ENCODE peak calls at places on chromosome 16, in four cellular contexts. Q, J, F and V are unnamed samples.
A peak's percentile ranks its signal among the peaks of the same experiment; 100 is the strongest.

GRCh38 chr16:4263504-4264436 is 9.1 kb downstream of the TFAP4 start:
- DNase-seq in Q (peak; percentile 80), J (no peak), F (peak; percentile 92), V (peak; percentile 86)

GRCh38 chr16:89970011-89970410 is 21.5 kb downstream of the DEF8 start:
- DNase-seq in Q (no peak), J (no peak), F (no peak), V (no peak)

GRCh38 chr16:87713469-87714229 is 52.1 kb downstream of the KLHDC4 start:
- DNase-seq in Q (no peak), J (no peak), F (no peak), V (no peak)

GRCh38 chr16:17379121-17379571 is 91.6 kb downstream of the XYLT1 start:
- DNase-seq in Q (no peak), J (no peak), F (peak; percentile 25), V (no peak)

GRCh38 chr16:14050297-14051027 is 20.7 kb upstream of the MRTFB start:
- DNase-seq in Q (no peak), J (no peak), F (peak; percentile 18), V (no peak)

GRCh38 chr16:933581-933980 is 37.2 kb downstream of the LMF1 start:
- DNase-seq in Q (peak; percentile 43), J (no peak), F (no peak), V (no peak)

GRCh38 chr16:17328971-17329370 is 141.8 kb downstream of the XYLT1 start:
- DNase-seq in Q (no peak), J (peak; percentile 80), F (no peak), V (no peak)

GRCh38 chr16:48347980-48348379 is 37.2 kb downstream of the SIAH1 start:
- DNase-seq in Q (no peak), J (no peak), F (no peak), V (no peak)

GRCh38 chr16:55323637-55324490 is at the start of gene IRX6:
- DNase-seq in Q (peak; percentile 62), J (no peak), F (no peak), V (peak; percentile 8)

GRCh38 chr16:3915438-3916250 is 35.1 kb upstream of the CREBBP start:
- DNase-seq in Q (no peak), J (no peak), F (no peak), V (no peak)

GRCh38 chr16:67865318-67865717 is 7.5 kb upstream of the EDC4 start:
- DNase-seq in Q (no peak), J (no peak), F (peak; percentile 53), V (no peak)
- TF ChIP-seq CTCF in Q (no peak), J (peak; percentile 48), F (peak; percentile 46), V (no peak)

GRCh38 chr16:10620120-10620519 is 39.7 kb upstream of the EMP2 start:
- DNase-seq in Q (no peak), J (no peak), F (no peak), V (no peak)
- H3K4me3 ChIP-seq in Q (no peak overlapping the region), J (peak overlapping the region; percentile 30), F (no peak overlapping the region), V (no peak overlapping the region)

GRCh38 chr16:88830783-88831182 is 19.1 kb upstream of the APRT start:
- DNase-seq in Q (peak; percentile 45), J (no peak), F (no peak), V (no peak)

GRCh38 chr16:88826070-88826840 is 14.5 kb upstream of the APRT start:
- DNase-seq in Q (peak; percentile 74), J (no peak), F (no peak), V (peak; percentile 85)

GRCh38 chr16:88830250-88830649 is 18.5 kb upstream of the APRT start:
- DNase-seq in Q (no peak), J (no peak), F (no peak), V (peak; percentile 50)

GRCh38 chr16:88827727-88828126 is 16.0 kb upstream of the APRT start:
- DNase-seq in Q (peak; percentile 60), J (no peak), F (no peak), V (no peak)

DNA sequence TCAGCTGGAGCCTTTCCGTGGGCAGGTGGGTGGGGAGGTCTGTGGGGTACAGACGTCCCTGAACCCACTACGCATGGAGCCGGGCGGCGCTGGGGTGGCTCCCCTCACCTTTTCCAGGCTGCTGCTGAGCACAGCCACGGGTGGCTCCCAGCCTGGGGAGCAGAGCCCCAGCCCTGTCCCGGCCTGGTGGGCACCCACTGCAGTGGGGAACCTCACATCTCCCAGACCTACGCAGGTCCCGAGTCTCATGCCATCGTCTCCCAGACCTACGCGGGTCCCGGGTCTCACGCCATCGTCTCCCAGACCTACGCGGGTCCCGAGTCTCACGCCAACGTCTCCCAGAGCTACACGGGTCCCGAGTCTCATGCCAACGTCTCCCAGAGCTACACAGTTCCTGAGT is 17.0 kb upstream of the APRT start:
- DNase-seq in Q (peak; percentile 66), J (no peak), F (no peak), V (no peak)
- TF ChIP-seq CTCF in Q (no peak), J (no peak), F (no peak), V (no peak)

GRCh38 chr16:65832269-65832668 is 534.2 kb upstream of the CDH5 start:
- DNase-seq in Q (no peak), J (no peak), F (no peak), V (no peak)
- H3K4me3 ChIP-seq in Q (no peak overlapping the region), J (no peak overlapping the region), F (no peak overlapping the region), V (no peak overlapping the region)

GRCh38 chr16:7615565-7615964 is 282.9 kb downstream of the RBFOX1 start:
- DNase-seq in Q (no peak), J (no peak), F (no peak), V (no peak)
- TF ChIP-seq CTCF in Q (no peak), J (no peak), F (no peak), V (no peak)

GRCh38 chr16:84596161-84596560 is 21.7 kb downstream of the COTL1 start:
- DNase-seq in Q (no peak), J (no peak), F (no peak), V (no peak)

GRCh38 chr16:84594725-84595038 is 23.2 kb downstream of the COTL1 start:
- DNase-seq in Q (no peak), J (no peak), F (no peak), V (no peak)

GRCh38 chr16:84595052-84595481 is 22.8 kb downstream of the COTL1 start:
- DNase-seq in Q (no peak), J (no peak), F (no peak), V (no peak)

GRCh38 chr16:84592718-84593117 is 25.2 kb downstream of the COTL1 start:
- DNase-seq in Q (no peak), J (no peak), F (no peak), V (no peak)

DNA sequence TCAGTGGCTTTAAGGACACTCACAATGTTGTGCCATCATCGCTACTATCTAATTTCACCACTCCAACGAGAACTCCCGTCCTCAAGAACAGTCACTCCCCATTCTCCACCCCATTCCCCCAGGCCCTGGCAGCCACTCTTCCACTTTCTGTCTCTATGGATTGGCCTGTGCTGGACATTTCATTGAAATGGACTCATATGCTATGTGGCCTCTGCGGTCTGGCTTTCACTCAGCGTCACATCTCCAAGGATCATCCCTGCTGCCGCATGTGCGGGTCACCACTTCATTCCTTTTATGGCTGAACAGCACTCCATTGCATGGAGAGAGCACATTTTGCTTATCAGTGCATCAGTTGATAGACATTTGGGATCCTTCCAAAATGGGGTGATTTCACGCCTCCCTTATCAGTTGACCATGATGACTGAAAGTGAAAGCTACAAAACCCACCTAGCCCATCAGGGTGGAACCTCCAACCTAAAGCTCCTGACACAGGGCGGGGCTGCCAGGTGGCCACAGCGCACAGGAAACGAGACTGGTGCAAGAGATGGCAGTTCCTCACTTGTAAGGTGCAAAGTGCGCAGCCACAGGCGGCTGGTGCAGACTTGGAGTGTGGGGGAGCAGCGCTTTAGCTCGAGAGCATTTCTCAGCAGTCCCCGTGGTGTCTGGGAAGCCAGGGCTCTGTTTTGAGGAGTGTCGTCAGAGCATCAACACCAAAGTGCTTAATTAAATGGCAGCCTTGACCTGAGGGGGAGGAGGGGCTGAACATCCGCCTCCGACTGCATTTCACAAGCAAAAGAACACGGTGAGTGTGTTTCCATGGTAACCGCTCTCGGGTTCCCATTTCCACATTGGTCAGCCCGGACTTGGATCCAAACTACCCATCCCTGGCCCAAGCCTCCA is 23.8 kb downstream of the COTL1 start:
- DNase-seq in Q (no peak), J (no peak), F (peak; percentile 71), V (peak; percentile 95)
- H3K4me3 ChIP-seq in Q (no peak overlapping the region), J (no peak overlapping the region), F (no peak overlapping the region), V (no peak overlapping the region)

GRCh38 chr16:24995469-24995868 is 19.7 kb downstream of the ARHGAP17 start:
- DNase-seq in Q (no peak), J (no peak), F (no peak), V (no peak)
- TF ChIP-seq CTCF in Q (no peak), J (no peak), F (no peak), V (no peak)

GRCh38 chr16:31452631-31453106 is 6.6 kb upstream of the ARMC5 start:
- DNase-seq in Q (no peak), J (no peak), F (peak; percentile 92), V (no peak)

GRCh38 chr16:31453255-31454204 is 5.8 kb upstream of the ARMC5 start:
- DNase-seq in Q (peak; percentile 31), J (peak; percentile 83), F (peak; percentile 65), V (peak; percentile 57)

GRCh38 chr16:31456988-31457360 is 2.3 kb upstream of the ARMC5 start:
- DNase-seq in Q (no peak), J (no peak), F (no peak), V (peak; percentile 32)

GRCh38 chr16:31458073-31458834 is 1.0 kb upstream of the ARMC5 start:
- DNase-seq in Q (peak; percentile 82), J (no peak), F (peak; percentile 46), V (peak; percentile 79)

GRCh38 chr16:31455601-31456314 is 3.5 kb upstream of the ARMC5 start:
- DNase-seq in Q (peak; percentile 36), J (no peak), F (no peak), V (no peak)
- H3K4me3 ChIP-seq in Q (no peak overlapping the region), J (no peak overlapping the region), F (no peak overlapping the region), V (no peak overlapping the region)